ENCODE peak calls at places on chromosomes 11 and 22, in four cellular contexts. Y is transverse colon, A is HFFc6, O is endothelial cell. H is an unnamed sample.

GRCh38 chr11:114260483-114260882 is 35.7 kb upstream of the NNMT start:
- DNase-seq in Y (no peak), A (no peak), O (no peak), H (no peak)

GRCh38 chr22:21622624-21623401 is 7.0 kb downstream of the YDJC start:
- DNase-seq in Y (no peak), A (no peak), O (no peak), H (no peak)

GRCh38 chr22:44583076-44583760 is 85.2 kb upstream of the RTL6 start:
- DNase-seq in Y (no peak), A (no peak), O (no peak), H (no peak)

GRCh38 chr11:35649984-35650383 is 12.6 kb upstream of the TRIM44 start:
- DNase-seq in Y (no peak), A (peak; percentile 37), O (no peak), H (no peak)

GRCh38 chr11:73402834-73403185 is 26.6 kb downstream of the RELT start:
- DNase-seq in Y (no peak), A (no peak), O (no peak), H (no peak)

GRCh38 chr11:1701041-1701807 is 4.2 kb downstream of the KRTAP5-6 start:
- DNase-seq in Y (no peak), A (no peak), O (no peak), H (no peak)

GRCh38 chr22:46976130-46976529 is 213.7 kb downstream of the TBC1D22A start:
- DNase-seq in Y (no peak), A (no peak), O (no peak), H (no peak)

GRCh38 chr11:126549273-126549585 is 193.7 kb downstream of the ST3GAL4 start:
- DNase-seq in Y (no peak), A (no peak), O (no peak), H (no peak)

GRCh38 chr22:19888131-19888746 is 33.6 kb upstream of the GNB1L start:
- DNase-seq in Y (no peak), A (no peak), O (no peak), H (no peak)

GRCh38 chr22:31259798-31260473 is 32.4 kb downstream of the PIK3IP1 start:
- DNase-seq in Y (no peak), A (no peak), O (no peak), H (no peak)

GRCh38 chr11:46345881-46346484 is 1.3 kb upstream of the DGKZ start:
- DNase-seq in Y (no peak), A (no peak), O (no peak), H (no peak)

GRCh38 chr11:36241512-36241911 is 47.7 kb downstream of the COMMD9 start:
- DNase-seq in Y (no peak), A (no peak), O (no peak), H (no peak)

GRCh38 chr11:105780781-105781525 is 171.1 kb downstream of the GRIA4 start:
- DNase-seq in Y (no peak), A (no peak), O (no peak), H (no peak)

DNA sequence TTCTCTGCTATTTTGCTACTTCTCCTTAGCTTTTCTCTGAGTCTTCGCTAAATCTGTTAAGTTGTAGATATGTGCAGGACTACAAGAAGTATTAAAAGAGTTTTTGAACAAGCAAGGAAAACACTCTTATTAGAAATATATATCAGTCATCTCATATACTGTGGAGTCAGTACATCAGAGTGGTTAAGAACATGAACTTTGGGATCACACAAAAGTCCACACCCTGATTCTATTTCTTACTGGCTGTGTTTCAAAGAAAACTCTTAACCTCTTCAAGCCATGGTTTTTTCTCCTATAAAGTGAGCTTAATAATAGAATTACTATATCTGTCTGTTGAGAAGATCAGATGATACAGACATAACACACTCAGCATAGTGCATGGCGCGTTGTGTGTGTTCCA is 29.5 kb downstream of the MMP13 start:
- DNase-seq in Y (no peak), A (no peak), O (no peak), H (no peak)
- TF ChIP-seq CTCF in Y (no peak), A (no peak), O (no peak), H (no peak)

DNA sequence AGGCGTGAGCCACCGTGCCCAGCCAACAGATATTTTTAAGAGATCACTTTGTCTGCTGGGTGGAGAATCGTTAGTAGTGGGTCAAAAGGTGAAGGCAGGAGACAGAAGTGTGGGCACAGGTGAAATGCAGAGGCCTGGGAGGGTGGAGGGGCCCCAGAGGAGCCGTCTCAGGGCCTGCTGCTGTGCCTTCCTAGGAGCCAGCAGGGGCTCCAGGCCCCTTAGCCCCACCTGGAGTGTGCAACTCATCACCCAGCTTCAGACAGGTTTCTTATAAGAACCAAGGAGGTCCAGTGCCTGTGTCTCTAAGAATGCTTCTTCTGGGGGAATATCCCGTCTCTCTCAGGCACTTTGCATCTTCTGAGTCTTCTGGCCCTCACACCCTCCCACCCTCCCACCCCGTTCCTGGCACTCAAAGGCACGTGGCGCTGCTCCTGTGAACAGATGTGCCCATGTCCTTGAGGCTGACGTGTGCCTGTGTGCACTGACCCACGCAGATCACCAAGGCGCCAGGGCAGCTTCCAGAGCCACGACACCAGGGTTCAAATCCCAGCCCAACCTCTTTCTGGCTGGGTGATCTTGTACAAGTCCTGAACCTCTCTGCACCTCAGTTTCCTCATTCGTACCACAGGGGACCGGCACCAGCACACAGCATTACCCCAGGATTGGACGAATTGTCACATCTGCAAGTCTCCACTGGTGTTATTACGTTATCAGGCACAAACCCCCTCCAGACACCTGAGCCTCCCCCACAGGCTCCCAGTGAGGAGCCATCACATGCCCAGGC is 3.4 kb downstream of the ARSA start:
- DNase-seq in Y (peak; percentile 7), A (no peak), O (no peak), H (no peak)
- TF ChIP-seq CTCF in Y (no peak), A (no peak), O (no peak), H (no peak)

DNA sequence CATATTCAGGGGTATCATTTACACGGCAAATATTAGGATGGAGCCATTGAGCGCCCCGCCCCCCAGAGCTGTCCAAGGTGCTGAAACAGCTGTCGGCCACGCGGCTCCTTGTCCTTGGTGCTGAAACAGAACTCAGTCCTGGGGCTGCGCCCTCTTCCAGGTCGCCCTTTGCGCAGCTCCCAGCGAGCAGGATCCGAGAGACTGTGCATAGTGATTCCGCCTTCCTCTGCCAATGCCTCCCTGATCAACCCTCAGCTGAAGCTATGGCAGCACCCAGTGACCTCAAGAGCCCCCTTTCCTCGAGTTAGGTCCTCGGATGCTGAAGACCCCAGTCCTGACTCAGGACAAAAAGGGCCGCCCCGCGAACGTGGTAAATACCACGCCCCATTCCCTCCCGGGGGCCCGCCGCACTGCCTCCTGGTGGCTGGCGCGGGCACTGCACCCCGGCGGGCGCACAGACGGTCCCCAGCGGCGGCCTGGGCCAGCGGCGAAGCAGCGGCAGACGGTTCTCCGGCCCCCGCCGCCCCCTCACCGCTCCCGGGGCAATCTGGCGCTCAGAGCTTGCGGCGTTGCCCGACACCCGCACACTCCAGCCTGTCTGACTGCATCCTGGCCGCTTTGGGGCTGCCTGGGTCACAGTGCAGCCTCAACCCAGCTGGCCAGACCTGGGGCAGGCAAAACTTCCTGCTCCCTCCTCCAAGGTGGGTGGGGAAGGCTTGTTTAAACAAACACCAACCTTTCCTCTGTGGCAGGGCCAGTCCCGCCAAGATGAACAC is 13.4 kb downstream of the SYT7 start:
- DNase-seq in Y (peak; percentile 75), A (peak; percentile 43), O (peak; percentile 90), H (peak; percentile 98)
- TF ChIP-seq CTCF in Y (no peak), A (peak; percentile 84), O (peak; percentile 100), H (peak; percentile 100)

GRCh38 chr11:121416909-121417567 is 35.1 kb upstream of the SORL1 start:
- DNase-seq in Y (peak; percentile 88), A (peak; percentile 7), O (no peak), H (no peak)

GRCh38 chr11:121412000-121412587 is 40.0 kb upstream of the SORL1 start:
- DNase-seq in Y (no peak), A (no peak), O (no peak), H (no peak)

GRCh38 chr11:121415861-121416260 is 36.3 kb upstream of the SORL1 start:
- DNase-seq in Y (peak; percentile 45), A (no peak), O (no peak), H (no peak)

GRCh38 chr11:121417607-121418006 is 34.5 kb upstream of the SORL1 start:
- DNase-seq in Y (no peak), A (no peak), O (no peak), H (no peak)

GRCh38 chr11:121414141-121414918 is 37.8 kb upstream of the SORL1 start:
- DNase-seq in Y (no peak), A (no peak), O (no peak), H (no peak)
- TF ChIP-seq CTCF in Y (no peak), A (no peak), O (no peak), H (no peak)

GRCh38 chr22:49995059-49995412 is 17.5 kb downstream of the IL17REL start:
- DNase-seq in Y (peak; percentile 5), A (no peak), O (no peak), H (no peak)

GRCh38 chr22:49996192-49996531 is 16.4 kb downstream of the IL17REL start:
- DNase-seq in Y (peak; percentile 70), A (no peak), O (no peak), H (no peak)

GRCh38 chr22:49994361-49995058 is 18.1 kb downstream of the IL17REL start:
- DNase-seq in Y (peak; percentile 6), A (no peak), O (no peak), H (no peak)

GRCh38 chr22:49996532-49997220 is 15.9 kb downstream of the IL17REL start:
- DNase-seq in Y (peak; percentile 11), A (no peak), O (no peak), H (no peak)

DNA sequence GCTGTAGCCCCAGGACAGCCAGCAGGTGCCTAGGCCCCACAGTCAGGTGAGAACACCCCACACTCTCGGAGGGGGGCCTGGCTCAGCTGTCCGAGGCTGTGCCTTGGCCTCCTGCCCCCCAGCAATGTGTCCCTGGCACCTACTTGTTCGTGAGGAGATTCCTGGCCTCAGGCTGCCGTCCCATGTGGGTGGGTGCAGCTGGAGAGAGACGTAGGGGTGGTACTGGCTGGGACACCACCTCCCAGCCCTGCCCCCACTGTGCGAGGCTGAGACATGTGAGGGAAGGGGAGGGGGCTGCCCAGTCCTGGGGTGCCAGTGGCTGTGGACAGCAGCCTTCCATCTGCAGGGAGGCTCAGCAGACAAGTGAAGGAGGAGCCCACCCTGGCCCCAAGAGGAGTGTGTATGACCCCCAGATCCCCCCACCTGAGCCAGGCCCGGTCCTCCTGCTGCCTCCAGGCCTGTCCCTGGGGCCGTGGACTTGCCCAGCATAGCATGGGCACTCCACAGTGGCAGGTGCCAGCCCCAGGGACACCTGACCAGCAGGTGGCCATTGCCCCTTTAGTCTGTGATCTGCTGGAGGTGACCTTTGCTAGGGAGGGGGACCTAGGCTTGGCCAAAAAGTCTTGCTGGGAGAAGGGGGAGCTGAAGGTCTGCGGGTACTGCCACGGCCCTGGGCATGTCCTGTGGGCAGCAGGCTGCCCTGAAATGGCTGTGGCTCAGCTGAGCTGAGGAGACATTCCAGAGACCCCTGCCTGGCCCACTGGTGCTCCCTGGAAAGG is 17.0 kb downstream of the IL17REL start:
- DNase-seq in Y (peak; percentile 6), A (no peak), O (no peak), H (no peak)
- TF ChIP-seq CTCF in Y (no peak), A (no peak), O (no peak), H (no peak)

GRCh38 chr11:70158201-70158600 is 44.9 kb upstream of the FADD start:
- DNase-seq in Y (no peak), A (peak; percentile 1), O (peak; percentile 59), H (peak; percentile 71)
- TF ChIP-seq CTCF in Y (no peak), A (peak; percentile 67), O (peak; percentile 30), H (peak; percentile 59)

DNA sequence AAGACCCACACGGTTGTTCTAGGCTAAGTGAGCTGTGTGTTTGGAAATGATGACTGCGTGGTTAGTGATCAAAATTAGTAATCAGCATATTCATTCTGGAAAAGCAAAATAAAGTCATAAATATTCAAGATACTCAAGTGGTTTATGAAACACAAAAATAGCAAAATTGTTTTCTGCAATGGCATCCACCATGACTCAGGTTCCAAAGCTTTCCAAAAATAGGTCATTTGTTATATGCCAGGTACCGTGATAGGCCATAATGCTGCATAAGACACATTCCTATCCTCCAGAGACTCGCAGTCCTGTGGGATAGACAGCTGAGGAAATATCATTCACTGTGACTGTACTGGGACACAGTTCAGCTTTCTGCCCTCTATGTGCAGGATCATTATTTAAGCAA is 2.4 kb upstream of the ATL3 start:
- DNase-seq in Y (no peak), A (peak; percentile 25), O (no peak), H (no peak)
- TF ChIP-seq CTCF in Y (no peak), A (no peak), O (no peak), H (no peak)